ENCODE peak calls at places on chromosome 11, in six cellular contexts. H, Q, E, X, K and G are unnamed samples.

GRCh38 chr11:116062129-116062525 is 557.9 kb upstream of the CADM1 start:
- DNase-seq in H (no peak), Q (no peak), E (no peak), X (no peak), K (no peak), G (no peak)

GRCh38 chr11:123363556-123363955 is 66.5 kb upstream of the GRAMD1B start:
- DNase-seq in H (no peak), Q (no peak), E (no peak), X (no peak), K (no peak), G (no peak)

GRCh38 chr11:28702450-28702790 is 594.2 kb downstream of the METTL15 start:
- DNase-seq in H (no peak), Q (no peak), E (no peak), X (no peak), K (no peak), G (no peak)

GRCh38 chr11:98940913-98941312 is 79.8 kb upstream of the CNTN5 start:
- DNase-seq in H (no peak), Q (no peak), E (no peak), X (no peak), K (no peak), G (no peak)

GRCh38 chr11:85977751-85978160 is 91.1 kb downstream of the PICALM start:
- DNase-seq in H (no peak), Q (no peak), E (no peak), X (no peak), K (no peak), G (no peak)

GRCh38 chr11:118152552-118153471 is at the start of gene SCN4B:
- DNase-seq in H (no peak), Q (peak), E (peak), X (peak), K (peak), G (peak)

GRCh38 chr11:95092549-95093324 is 3.1 kb downstream of the ENDOD1 start:
- DNase-seq in H (no peak), Q (no peak), E (no peak), X (peak), K (peak), G (peak)

GRCh38 chr11:40306938-40307548 is 1152.4 kb downstream of the LRRC4C start:
- DNase-seq in H (no peak), Q (peak), E (no peak), X (peak), K (peak), G (no peak)